ENCODE peak calls at places on chromosomes 2 and 18, in six cellular contexts. S is cardiac septum; M is stimulated activated CD4-positive, alpha-beta T cell treated with anti-CD3 and anti-CD28 coated beads, Interleukin-12 subunit alpha, Interleukin-12 subunit beta, amount 100 ng/mL, for 4 hours; Z is GM12865; A is fibroblast of pulmonary artery; Y is NCI-H748 treated with DMSO at 0.1 percent for 48 hours. G is an unnamed sample.

GRCh38 chr2:236026839-236027238 is 141.3 kb downstream of the GBX2 start:
- DNase-seq in S (no peak), M (no peak), Z (no peak), A (no peak), Y (no peak), G (no peak)

GRCh38 chr2:74585406-74586182 is 31.1 kb downstream of the DOK1 start:
- DNase-seq in S (no peak), M (peak), Z (peak), A (no peak), Y (no peak), G (no peak)

GRCh38 chr2:177636672-177637071 is 244.1 kb downstream of the AGPS start:
- DNase-seq in S (no peak), M (no peak), Z (no peak), A (no peak), Y (no peak), G (no peak)

GRCh38 chr2:233463586-233463985 is 103.0 kb downstream of the USP40 start:
- DNase-seq in S (no peak), M (no peak), Z (no peak), A (no peak), Y (no peak), G (no peak)

GRCh38 chr2:68516051-68516771 is 48.8 kb downstream of the APLF start:
- DNase-seq in S (no peak), M (no peak), Z (no peak), A (no peak), Y (no peak), G (no peak)

GRCh38 chr2:105814291-105814940 is 69.7 kb downstream of the NCK2 start:
- DNase-seq in S (no peak), M (no peak), Z (no peak), A (no peak), Y (no peak), G (no peak)

GRCh38 chr2:85184990-85185389 is 51.8 kb downstream of the TCF7L1 start:
- DNase-seq in S (no peak), M (no peak), Z (no peak), A (no peak), Y (no peak), G (no peak)

GRCh38 chr2:102034683-102035606 is 43.2 kb downstream of the IL1R2 start:
- DNase-seq in S (no peak), M (no peak), Z (no peak), A (no peak), Y (no peak), G (no peak)

GRCh38 chr2:19722486-19723420 is 179.0 kb downstream of the TTC32 start:
- DNase-seq in S (no peak), M (no peak), Z (no peak), A (peak), Y (no peak), G (no peak)

GRCh38 chr2:17813015-17813741 is 3.1 kb upstream of the MSGN1 start:
- DNase-seq in S (no peak), M (no peak), Z (peak), A (no peak), Y (no peak), G (no peak)

GRCh38 chr2:121362776-121363175 is 77.8 kb upstream of the TFCP2L1 start:
- DNase-seq in S (no peak), M (no peak), Z (no peak), A (no peak), Y (no peak), G (no peak)

GRCh38 chr2:68282814-68283812 is 30.8 kb upstream of the PPP3R1 start:
- DNase-seq in S (no peak), M (no peak), Z (peak), A (peak), Y (peak), G (peak)

GRCh38 chr2:28437142-28437835 is 44.6 kb downstream of the FOSL2 start:
- DNase-seq in S (no peak), M (no peak), Z (no peak), A (no peak), Y (no peak), G (no peak)

GRCh38 chr2:33598472-33599174 is 476 bp downstream of the FAM98A start:
- DNase-seq in S (no peak), M (peak), Z (peak), A (peak), Y (no peak), G (no peak)

GRCh38 chr2:96535331-96535730 is 1.2 kb upstream of the ARID5A start:
- DNase-seq in S (no peak), M (no peak), Z (no peak), A (no peak), Y (no peak), G (no peak)

GRCh38 chr2:20486571-20486970 is 39.7 kb downstream of the RHOB start:
- DNase-seq in S (peak), M (no peak), Z (no peak), A (no peak), Y (no peak), G (no peak)

GRCh38 chr2:71498261-71498701 is 44.9 kb downstream of the DYSF start:
- DNase-seq in S (peak), M (no peak), Z (no peak), A (peak), Y (no peak), G (peak)

GRCh38 chr2:206113148-206113547 is 27.2 kb upstream of the INO80D start:
- DNase-seq in S (no peak), M (no peak), Z (no peak), A (peak), Y (no peak), G (no peak)

GRCh38 chr2:20427931-20428526 is 18.8 kb upstream of the RHOB start:
- DNase-seq in S (no peak), M (no peak), Z (peak), A (no peak), Y (no peak), G (no peak)

GRCh38 chr2:121480826-121481225 is 49.9 kb upstream of the RNU4ATAC start:
- DNase-seq in S (no peak), M (no peak), Z (no peak), A (peak), Y (no peak), G (no peak)

GRCh38 chr18:2538236-2538635 is 33.1 kb downstream of the METTL4 start:
- DNase-seq in S (no peak), M (no peak), Z (no peak), A (no peak), Y (no peak), G (no peak)

GRCh38 chr18:67001052-67001451 is 397.2 kb upstream of the CDH19 start:
- DNase-seq in S (no peak), M (no peak), Z (no peak), A (no peak), Y (no peak), G (no peak)

GRCh38 chr2:104836253-104836652 is 17.7 kb upstream of the POU3F3 start:
- DNase-seq in S (no peak), M (no peak), Z (no peak), A (no peak), Y (no peak), G (no peak)

GRCh38 chr2:232134939-232135338 is 173.4 kb downstream of the DIS3L2 start:
- DNase-seq in S (no peak), M (no peak), Z (no peak), A (no peak), Y (no peak), G (no peak)

GRCh38 chr2:239049421-239050251 is 201.8 kb downstream of the TWIST2 start:
- DNase-seq in S (no peak), M (no peak), Z (no peak), A (peak), Y (no peak), G (no peak)

GRCh38 chr18:56645415-56646016 is 5.6 kb upstream of the WDR7 start:
- DNase-seq in S (no peak), M (no peak), Z (peak), A (no peak), Y (peak), G (no peak)

GRCh38 chr2:20223345-20224190 is 1.4 kb downstream of the SDC1 start:
- DNase-seq in S (no peak), M (no peak), Z (peak), A (peak), Y (peak), G (peak)

GRCh38 chr18:49238433-49239042 is 221.9 kb downstream of the DYM start:
- DNase-seq in S (no peak), M (no peak), Z (peak), A (peak), Y (no peak), G (no peak)

GRCh38 chr2:6917761-6918421 is 679 bp downstream of the RNF144A start:
- DNase-seq in S (no peak), M (no peak), Z (no peak), A (no peak), Y (no peak), G (no peak)

GRCh38 chr2:112541315-112542122 is 746 bp upstream of the POLR1B start:
- DNase-seq in S (no peak), M (peak), Z (peak), A (peak), Y (peak), G (peak)

GRCh38 chr2:107062173-107062572 is 176.2 kb upstream of the ST6GAL2 start:
- DNase-seq in S (no peak), M (no peak), Z (no peak), A (no peak), Y (no peak), G (no peak)

GRCh38 chr2:182047544-182047943 is 61.9 kb downstream of the PPP1R1C start:
- DNase-seq in S (no peak), M (no peak), Z (no peak), A (no peak), Y (no peak), G (no peak)

GRCh38 chr2:154449951-154450658 is 248.4 kb upstream of the KCNJ3 start:
- DNase-seq in S (no peak), M (no peak), Z (no peak), A (no peak), Y (no peak), G (no peak)

GRCh38 chr2:237877576-237878307 is 18.3 kb downstream of the RAMP1 start:
- DNase-seq in S (peak), M (no peak), Z (no peak), A (no peak), Y (no peak), G (no peak)

G was measured in 8988T.